ENCODE peak calls at places on chromosomes 5 and 9, in five cellular contexts. One of them, this sample, is unnamed.
A peak's percentile ranks its signal among the peaks of the same experiment; 100 is the strongest.

GRCh38 chr5:34519489-34520220 is 136.5 kb upstream of the RAI14 start:
- DNase-seq in body of pancreas: no peak
- DNase-seq in dorsolateral prefrontal cortex: no peak
- DNase-seq in spleen: no peak
- DNase-seq in lower lobe of right lung: no peak
- DNase-seq in this sample: no peak

GRCh38 chr5:99019812-99020697 is 91.2 kb upstream of the CHD1 start:
- DNase-seq in body of pancreas: no peak
- DNase-seq in dorsolateral prefrontal cortex: no peak
- DNase-seq in spleen: no peak
- DNase-seq in lower lobe of right lung: no peak
- DNase-seq in this sample: no peak

GRCh38 chr5:138212828-138213160 is 329 bp downstream of the CDC23 start:
- DNase-seq in body of pancreas: peak; percentile 12
- DNase-seq in dorsolateral prefrontal cortex: no peak
- DNase-seq in spleen: no peak
- DNase-seq in lower lobe of right lung: no peak
- DNase-seq in this sample: no peak

GRCh38 chr5:130536726-130537125 is 628.3 kb downstream of the HINT1 start:
- DNase-seq in body of pancreas: no peak
- DNase-seq in dorsolateral prefrontal cortex: no peak
- DNase-seq in spleen: no peak
- DNase-seq in lower lobe of right lung: no peak
- DNase-seq in this sample: no peak

GRCh38 chr5:138472353-138472752 is 7.1 kb downstream of the EGR1 start:
- DNase-seq in body of pancreas: peak; percentile 53
- DNase-seq in dorsolateral prefrontal cortex: no peak
- DNase-seq in spleen: no peak
- DNase-seq in lower lobe of right lung: peak; percentile 40
- DNase-seq in this sample: no peak

GRCh38 chr5:178213003-178213449 is 8.7 kb downstream of the HNRNPAB start:
- DNase-seq in body of pancreas: no peak
- DNase-seq in dorsolateral prefrontal cortex: no peak
- DNase-seq in spleen: peak; percentile 58
- DNase-seq in lower lobe of right lung: peak; percentile 10
- DNase-seq in this sample: no peak

GRCh38 chr5:141715340-141715905 is 33.4 kb upstream of the ARAP3 start:
- DNase-seq in body of pancreas: no peak
- DNase-seq in dorsolateral prefrontal cortex: no peak
- DNase-seq in spleen: no peak
- DNase-seq in lower lobe of right lung: no peak
- DNase-seq in this sample: no peak

GRCh38 chr5:77748160-77748559 is 28.0 kb downstream of the TBCA start:
- DNase-seq in body of pancreas: no peak
- DNase-seq in dorsolateral prefrontal cortex: no peak
- DNase-seq in spleen: no peak
- DNase-seq in lower lobe of right lung: no peak
- DNase-seq in this sample: no peak

GRCh38 chr9:127149463-127150390 is 27.3 kb upstream of the ANGPTL2 start:
- DNase-seq in body of pancreas: no peak
- DNase-seq in dorsolateral prefrontal cortex: no peak
- DNase-seq in spleen: no peak
- DNase-seq in lower lobe of right lung: no peak
- DNase-seq in this sample: no peak

GRCh38 chr5:28313543-28314334 is 1275.4 kb upstream of the CDH9 start:
- DNase-seq in body of pancreas: no peak
- DNase-seq in dorsolateral prefrontal cortex: no peak
- DNase-seq in spleen: no peak
- DNase-seq in lower lobe of right lung: no peak
- DNase-seq in this sample: no peak

GRCh38 chr5:162637501-162637900 is 569.9 kb downstream of the GABRG2 start:
- DNase-seq in body of pancreas: no peak
- DNase-seq in dorsolateral prefrontal cortex: peak; percentile 18
- DNase-seq in spleen: no peak
- DNase-seq in lower lobe of right lung: no peak
- DNase-seq in this sample: no peak

GRCh38 chr9:88521308-88521707 is 13.7 kb upstream of the NXNL2 start:
- DNase-seq in body of pancreas: no peak
- DNase-seq in dorsolateral prefrontal cortex: no peak
- DNase-seq in spleen: no peak
- DNase-seq in lower lobe of right lung: peak; percentile 50
- DNase-seq in this sample: no peak

GRCh38 chr9:84759300-84759750 is 89.8 kb downstream of the NTRK2 start:
- DNase-seq in body of pancreas: no peak
- DNase-seq in dorsolateral prefrontal cortex: no peak
- DNase-seq in spleen: no peak
- DNase-seq in lower lobe of right lung: no peak
- DNase-seq in this sample: no peak

GRCh38 chr9:33143241-33143642 is 23.9 kb downstream of the B4GALT1 start:
- DNase-seq in body of pancreas: no peak
- DNase-seq in dorsolateral prefrontal cortex: no peak
- DNase-seq in spleen: no peak
- DNase-seq in lower lobe of right lung: peak; percentile 61
- DNase-seq in this sample: no peak

GRCh38 chr5:71807909-71808308 is 88.8 kb downstream of the CARTPT start:
- DNase-seq in body of pancreas: no peak
- DNase-seq in dorsolateral prefrontal cortex: no peak
- DNase-seq in spleen: no peak
- DNase-seq in lower lobe of right lung: no peak
- DNase-seq in this sample: no peak

GRCh38 chr5:171806976-171807823 is 21.6 kb downstream of the SMIM23 start:
- DNase-seq in body of pancreas: no peak
- DNase-seq in dorsolateral prefrontal cortex: no peak
- DNase-seq in spleen: peak; percentile 19
- DNase-seq in lower lobe of right lung: no peak
- DNase-seq in this sample: no peak

GRCh38 chr5:176780071-176780850 is 30.1 kb upstream of the UNC5A start:
- DNase-seq in body of pancreas: no peak
- DNase-seq in dorsolateral prefrontal cortex: peak; percentile 4
- DNase-seq in spleen: peak; percentile 19
- DNase-seq in lower lobe of right lung: no peak
- DNase-seq in this sample: no peak

GRCh38 chr5:76134646-76135045 is 51.5 kb downstream of the SV2C start:
- DNase-seq in body of pancreas: no peak
- DNase-seq in dorsolateral prefrontal cortex: no peak
- DNase-seq in spleen: no peak
- DNase-seq in lower lobe of right lung: no peak
- DNase-seq in this sample: no peak

GRCh38 chr5:5638193-5638592 is 215.7 kb downstream of the ICE1 start:
- DNase-seq in body of pancreas: no peak
- DNase-seq in dorsolateral prefrontal cortex: no peak
- DNase-seq in spleen: no peak
- DNase-seq in lower lobe of right lung: no peak
- DNase-seq in this sample: no peak

GRCh38 chr5:174818430-174818829 is 94.0 kb downstream of the MSX2 start:
- DNase-seq in body of pancreas: no peak
- DNase-seq in dorsolateral prefrontal cortex: no peak
- DNase-seq in spleen: no peak
- DNase-seq in lower lobe of right lung: no peak
- DNase-seq in this sample: no peak

GRCh38 chr5:174817610-174818009 is 93.2 kb downstream of the MSX2 start:
- DNase-seq in body of pancreas: no peak
- DNase-seq in dorsolateral prefrontal cortex: no peak
- DNase-seq in spleen: no peak
- DNase-seq in lower lobe of right lung: no peak
- DNase-seq in this sample: no peak

GRCh38 chr5:174811438-174811837 is 87.1 kb downstream of the MSX2 start:
- DNase-seq in body of pancreas: no peak
- DNase-seq in dorsolateral prefrontal cortex: no peak
- DNase-seq in spleen: no peak
- DNase-seq in lower lobe of right lung: no peak
- DNase-seq in this sample: no peak

GRCh38 chr5:174816858-174817257 is 92.5 kb downstream of the MSX2 start:
- DNase-seq in body of pancreas: no peak
- DNase-seq in dorsolateral prefrontal cortex: no peak
- DNase-seq in spleen: no peak
- DNase-seq in lower lobe of right lung: no peak
- DNase-seq in this sample: no peak
- TF ChIP-seq CTCF in body of pancreas: no peak
- TF ChIP-seq CTCF in dorsolateral prefrontal cortex: no peak
- TF ChIP-seq CTCF in spleen: no peak
- TF ChIP-seq CTCF in lower lobe of right lung: peak; percentile 10
- TF ChIP-seq CTCF in this sample: no peak

GRCh38 chr5:160438316-160439204 is 16.9 kb downstream of the PTTG1 start:
- DNase-seq in body of pancreas: peak; percentile 59
- DNase-seq in dorsolateral prefrontal cortex: peak; percentile 67
- DNase-seq in spleen: peak; percentile 81
- DNase-seq in lower lobe of right lung: peak; percentile 50
- DNase-seq in this sample: peak; percentile 30

GRCh38 chr5:160434022-160434531 is 12.4 kb downstream of the PTTG1 start:
- DNase-seq in body of pancreas: peak; percentile 51
- DNase-seq in dorsolateral prefrontal cortex: peak; percentile 62
- DNase-seq in spleen: peak; percentile 90
- DNase-seq in lower lobe of right lung: peak; percentile 44
- DNase-seq in this sample: no peak

GRCh38 chr5:160439205-160439600 is 17.5 kb downstream of the PTTG1 start:
- DNase-seq in body of pancreas: peak; percentile 85
- DNase-seq in dorsolateral prefrontal cortex: peak; percentile 94
- DNase-seq in spleen: peak; percentile 95
- DNase-seq in lower lobe of right lung: peak; percentile 87
- DNase-seq in this sample: peak; percentile 44

GRCh38 chr5:160432815-160433214 is 11.2 kb downstream of the PTTG1 start:
- DNase-seq in body of pancreas: no peak
- DNase-seq in dorsolateral prefrontal cortex: no peak
- DNase-seq in spleen: no peak
- DNase-seq in lower lobe of right lung: no peak
- DNase-seq in this sample: no peak

GRCh38 chr5:160436017-160436416 is 14.4 kb downstream of the PTTG1 start:
- DNase-seq in body of pancreas: no peak
- DNase-seq in dorsolateral prefrontal cortex: no peak
- DNase-seq in spleen: no peak
- DNase-seq in lower lobe of right lung: no peak
- DNase-seq in this sample: no peak
- TF ChIP-seq CTCF in body of pancreas: no peak
- TF ChIP-seq CTCF in dorsolateral prefrontal cortex: no peak
- TF ChIP-seq CTCF in spleen: no peak
- TF ChIP-seq CTCF in lower lobe of right lung: no peak
- TF ChIP-seq CTCF in this sample: no peak

DNA sequence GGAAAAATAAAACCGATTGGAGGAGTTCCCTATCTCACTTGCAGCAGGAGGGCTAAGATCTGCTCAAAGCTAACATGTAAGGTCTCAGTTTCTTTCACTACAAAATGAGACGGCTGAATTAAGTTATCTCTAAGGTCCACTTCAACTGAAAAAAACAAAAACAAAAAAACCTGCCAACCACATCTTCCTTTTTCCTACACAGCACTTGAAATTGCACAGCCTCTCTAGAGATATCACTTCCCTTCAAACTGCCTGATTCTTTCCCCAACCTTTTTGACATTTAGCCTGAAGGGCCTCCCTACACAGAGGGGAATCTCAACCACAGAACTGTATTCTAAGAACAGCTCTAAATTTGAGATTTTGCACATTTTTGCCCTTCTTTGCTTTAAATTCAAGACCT is 227.9 kb upstream of the TARS1 start:
- DNase-seq in body of pancreas: no peak
- DNase-seq in dorsolateral prefrontal cortex: no peak
- DNase-seq in spleen: no peak
- DNase-seq in lower lobe of right lung: no peak
- DNase-seq in this sample: no peak
- TF ChIP-seq CTCF in body of pancreas: no peak
- TF ChIP-seq CTCF in dorsolateral prefrontal cortex: no peak
- TF ChIP-seq CTCF in spleen: no peak
- TF ChIP-seq CTCF in lower lobe of right lung: no peak
- TF ChIP-seq CTCF in this sample: no peak

GRCh38 chr5:106875591-106876297 is 795.0 kb downstream of the EFNA5 start:
- DNase-seq in body of pancreas: peak; percentile 67
- DNase-seq in dorsolateral prefrontal cortex: no peak
- DNase-seq in spleen: peak; percentile 48
- DNase-seq in lower lobe of right lung: no peak
- DNase-seq in this sample: no peak
- TF ChIP-seq CTCF in body of pancreas: peak; percentile 51
- TF ChIP-seq CTCF in dorsolateral prefrontal cortex: peak; percentile 61
- TF ChIP-seq CTCF in spleen: no peak
- TF ChIP-seq CTCF in lower lobe of right lung: peak; percentile 58
- TF ChIP-seq CTCF in this sample: no peak